ENCODE peak calls at places on chromosomes 7 and 10, in four cellular contexts. One of them, this sample, is unnamed.
A peak's percentile ranks its signal among the peaks of the same experiment; 100 is the strongest.

GRCh38 chr10:88216976-88217375 is 353.6 kb downstream of the PTEN start:
- DNase-seq in right lobe of liver: no peak
- DNase-seq in thoracic aorta: no peak
- DNase-seq in fibroblast of lung: no peak
- DNase-seq in this sample: no peak

GRCh38 chr10:122499491-122499941 is 38.2 kb downstream of the HTRA1 start:
- DNase-seq in right lobe of liver: no peak
- DNase-seq in thoracic aorta: no peak
- DNase-seq in fibroblast of lung: peak; percentile 44
- DNase-seq in this sample: no peak

GRCh38 chr7:99029481-99030144 is 114.3 kb downstream of the SMURF1 start:
- DNase-seq in right lobe of liver: no peak
- DNase-seq in thoracic aorta: no peak
- DNase-seq in fibroblast of lung: no peak
- DNase-seq in this sample: no peak

GRCh38 chr10:74841265-74841973 is 15.0 kb downstream of the KAT6B start:
- DNase-seq in right lobe of liver: no peak
- DNase-seq in thoracic aorta: no peak
- DNase-seq in fibroblast of lung: peak; percentile 44
- DNase-seq in this sample: no peak

GRCh38 chr7:28272461-28272877 is 91.9 kb upstream of the JAZF1 start:
- DNase-seq in right lobe of liver: peak; percentile 62
- DNase-seq in thoracic aorta: no peak
- DNase-seq in fibroblast of lung: peak; percentile 47
- DNase-seq in this sample: no peak

GRCh38 chr10:114623661-114624294 is 34.3 kb downstream of the ABLIM1 start:
- DNase-seq in right lobe of liver: no peak
- DNase-seq in thoracic aorta: no peak
- DNase-seq in fibroblast of lung: peak; percentile 95
- DNase-seq in this sample: no peak

GRCh38 chr7:125823538-125823937 is 893.9 kb upstream of the POT1 start:
- DNase-seq in right lobe of liver: no peak
- DNase-seq in thoracic aorta: no peak
- DNase-seq in fibroblast of lung: no peak
- DNase-seq in this sample: no peak

GRCh38 chr7:42151309-42151708 is 85.7 kb downstream of the GLI3 start:
- DNase-seq in right lobe of liver: no peak
- DNase-seq in thoracic aorta: no peak
- DNase-seq in fibroblast of lung: peak; percentile 16
- DNase-seq in this sample: no peak

GRCh38 chr10:34576789-34577188 is 238.3 kb downstream of the PARD3 start:
- DNase-seq in right lobe of liver: no peak
- DNase-seq in thoracic aorta: no peak
- DNase-seq in fibroblast of lung: peak; percentile 37
- DNase-seq in this sample: no peak

GRCh38 chr10:100348389-100348927 is 1.4 kb downstream of the SCD start:
- DNase-seq in right lobe of liver: no peak
- DNase-seq in thoracic aorta: no peak
- DNase-seq in fibroblast of lung: no peak
- DNase-seq in this sample: no peak

GRCh38 chr7:30430300-30430699 is 48.3 kb downstream of the NOD1 start:
- DNase-seq in right lobe of liver: no peak
- DNase-seq in thoracic aorta: no peak
- DNase-seq in fibroblast of lung: no peak
- DNase-seq in this sample: peak; percentile 11

GRCh38 chr7:138755331-138755747 is 42.5 kb upstream of the TMEM213 start:
- DNase-seq in right lobe of liver: no peak
- DNase-seq in thoracic aorta: no peak
- DNase-seq in fibroblast of lung: peak; percentile 58
- DNase-seq in this sample: no peak

GRCh38 chr10:117431160-117431559 is 55.9 kb upstream of the PDZD8 start:
- DNase-seq in right lobe of liver: no peak
- DNase-seq in thoracic aorta: no peak
- DNase-seq in fibroblast of lung: no peak
- DNase-seq in this sample: no peak

GRCh38 chr10:68074404-68074774 is 694 bp downstream of the HERC4 start:
- DNase-seq in right lobe of liver: no peak
- DNase-seq in thoracic aorta: no peak
- DNase-seq in fibroblast of lung: no peak
- DNase-seq in this sample: no peak

GRCh38 chr10:48455392-48456151 is 149.1 kb downstream of the MAPK8 start:
- DNase-seq in right lobe of liver: peak; percentile 33
- DNase-seq in thoracic aorta: no peak
- DNase-seq in fibroblast of lung: no peak
- DNase-seq in this sample: peak; percentile 52

GRCh38 chr7:120554960-120555571 is 282.1 kb downstream of the KCND2 start:
- DNase-seq in right lobe of liver: peak; percentile 43
- DNase-seq in thoracic aorta: no peak
- DNase-seq in fibroblast of lung: peak; percentile 44
- DNase-seq in this sample: no peak

GRCh38 chr10:28920091-28920490 is 242.8 kb downstream of the BAMBI start:
- DNase-seq in right lobe of liver: no peak
- DNase-seq in thoracic aorta: no peak
- DNase-seq in fibroblast of lung: no peak
- DNase-seq in this sample: no peak

GRCh38 chr7:95772298-95772770 is at the start of gene DYNC1I1:
- DNase-seq in right lobe of liver: peak; percentile 59
- DNase-seq in thoracic aorta: peak; percentile 9
- DNase-seq in fibroblast of lung: peak; percentile 69
- DNase-seq in this sample: peak; percentile 73

GRCh38 chr10:6669269-6669859 is 89.3 kb upstream of the PRKCQ start:
- DNase-seq in right lobe of liver: no peak
- DNase-seq in thoracic aorta: no peak
- DNase-seq in fibroblast of lung: peak; percentile 43
- DNase-seq in this sample: no peak

GRCh38 chr7:126702242-126703016 is 550.3 kb downstream of the GRM8 start:
- DNase-seq in right lobe of liver: no peak
- DNase-seq in thoracic aorta: no peak
- DNase-seq in fibroblast of lung: peak; percentile 89
- DNase-seq in this sample: no peak

GRCh38 chr10:27625452-27626345 is 119.9 kb downstream of the MKX start:
- DNase-seq in right lobe of liver: no peak
- DNase-seq in thoracic aorta: no peak
- DNase-seq in fibroblast of lung: no peak
- DNase-seq in this sample: no peak

GRCh38 chr7:119090851-119091250 is 866.3 kb downstream of the ANKRD7 start:
- DNase-seq in right lobe of liver: no peak
- DNase-seq in thoracic aorta: no peak
- DNase-seq in fibroblast of lung: no peak
- DNase-seq in this sample: no peak

GRCh38 chr7:24587853-24588252 is 14.6 kb downstream of the PALS2 start:
- DNase-seq in right lobe of liver: no peak
- DNase-seq in thoracic aorta: no peak
- DNase-seq in fibroblast of lung: no peak
- DNase-seq in this sample: no peak

GRCh38 chr10:126063353-126063791 is 167.0 kb downstream of the FANK1 start:
- DNase-seq in right lobe of liver: no peak
- DNase-seq in thoracic aorta: no peak
- DNase-seq in fibroblast of lung: peak; percentile 98
- DNase-seq in this sample: no peak

GRCh38 chr7:151275813-151276577 is 27.5 kb upstream of the SMARCD3 start:
- DNase-seq in right lobe of liver: peak; percentile 46
- DNase-seq in thoracic aorta: no peak
- DNase-seq in fibroblast of lung: no peak
- DNase-seq in this sample: no peak

GRCh38 chr7:19772323-19772722 is 1.1 kb downstream of the TMEM196 start:
- DNase-seq in right lobe of liver: no peak
- DNase-seq in thoracic aorta: no peak
- DNase-seq in fibroblast of lung: no peak
- DNase-seq in this sample: peak; percentile 17

GRCh38 chr10:30980951-30981616 is 50.6 kb downstream of the ZNF438 start:
- DNase-seq in right lobe of liver: peak; percentile 88
- DNase-seq in thoracic aorta: peak; percentile 62
- DNase-seq in fibroblast of lung: peak; percentile 72
- DNase-seq in this sample: no peak

GRCh38 chr7:141674201-141674671 is 27.7 kb downstream of the DENND11 start:
- DNase-seq in right lobe of liver: no peak
- DNase-seq in thoracic aorta: no peak
- DNase-seq in fibroblast of lung: peak; percentile 84
- DNase-seq in this sample: no peak

GRCh38 chr10:103982639-103983038 is 15.7 kb downstream of the SLK start:
- DNase-seq in right lobe of liver: no peak
- DNase-seq in thoracic aorta: no peak
- DNase-seq in fibroblast of lung: no peak
- DNase-seq in this sample: no peak
- TF ChIP-seq CTCF in right lobe of liver: peak; percentile 19
- TF ChIP-seq CTCF in thoracic aorta: no peak
- TF ChIP-seq CTCF in fibroblast of lung: no peak
- TF ChIP-seq CTCF in this sample: no peak

GRCh38 chr7:108204281-108204796 is 74.2 kb upstream of the LAMB4 start:
- DNase-seq in right lobe of liver: no peak
- DNase-seq in thoracic aorta: no peak
- DNase-seq in fibroblast of lung: no peak
- DNase-seq in this sample: no peak
- H3K36me3 ChIP-seq in right lobe of liver: no peaks in the 10 kb centered on the region
- H3K36me3 ChIP-seq in thoracic aorta: no peaks in the 10 kb centered on the region
- H3K36me3 ChIP-seq in fibroblast of lung: no peaks in the 10 kb centered on the region
- H3K36me3 ChIP-seq in this sample: no peaks in the 10 kb centered on the region

DNA sequence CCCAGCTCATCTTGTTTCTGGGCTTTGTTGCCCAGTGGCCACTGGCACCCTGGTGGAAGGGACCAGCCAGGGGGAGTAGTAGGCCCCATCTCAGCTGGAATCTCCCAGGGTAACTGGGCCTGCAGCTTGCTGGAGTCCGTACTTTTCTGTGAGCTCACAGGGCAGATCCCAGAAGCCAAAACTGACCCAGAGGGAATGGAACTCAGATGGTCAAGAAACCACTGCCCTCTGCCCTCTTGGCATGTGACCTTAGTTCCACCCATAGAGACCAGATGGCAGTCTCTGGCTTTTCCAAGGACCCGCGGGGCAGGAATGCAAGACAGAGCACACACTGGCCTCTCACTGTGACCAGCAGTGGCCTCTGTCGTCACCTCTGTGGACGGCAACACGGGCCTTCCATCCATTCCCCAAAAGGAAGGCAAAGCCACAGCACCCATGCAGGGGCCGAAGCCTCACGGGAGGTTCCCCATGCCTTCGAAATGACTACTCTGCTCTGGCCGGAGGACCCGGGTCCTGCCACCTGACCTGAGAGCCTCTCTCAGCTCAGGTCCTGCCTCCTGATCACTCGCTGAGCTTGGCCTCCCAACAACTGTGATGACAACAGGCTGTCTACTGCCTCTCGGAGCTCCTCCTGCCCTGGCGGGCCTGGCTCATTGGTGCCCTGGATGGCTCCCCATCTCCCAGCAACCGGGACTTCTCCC is 30.0 kb downstream of the MYL10 start:
- DNase-seq in right lobe of liver: no peak
- DNase-seq in thoracic aorta: no peak
- DNase-seq in fibroblast of lung: no peak
- DNase-seq in this sample: no peak
- TF ChIP-seq CTCF in right lobe of liver: no peak
- TF ChIP-seq CTCF in thoracic aorta: no peak
- TF ChIP-seq CTCF in fibroblast of lung: no peak
- TF ChIP-seq CTCF in this sample: no peak

DNA sequence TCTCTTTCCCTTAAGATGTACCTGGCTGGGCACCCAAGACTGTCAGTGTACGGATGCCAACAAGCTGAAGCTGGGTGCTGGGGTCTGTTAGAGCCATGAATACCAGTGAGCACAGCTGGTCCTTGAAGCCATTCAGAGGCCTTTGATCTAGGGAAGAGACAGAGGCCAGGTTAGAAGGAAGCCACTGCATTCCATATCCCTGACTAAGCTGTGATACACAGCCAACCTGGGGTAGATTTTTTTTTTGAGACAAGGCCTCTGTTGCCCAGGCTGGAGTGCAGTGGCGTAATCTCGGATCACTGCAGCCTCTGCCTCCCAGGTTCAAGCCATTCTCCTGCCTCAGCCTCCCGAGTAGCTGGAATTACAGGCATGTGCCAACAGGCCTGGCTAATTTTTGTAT is 20.8 kb downstream of the ZDHHC16 start:
- DNase-seq in right lobe of liver: no peak
- DNase-seq in thoracic aorta: no peak
- DNase-seq in fibroblast of lung: peak; percentile 62
- DNase-seq in this sample: no peak
- H3K36me3 ChIP-seq in right lobe of liver: peaks cover 51% of the 10 kb centered on the region
- H3K36me3 ChIP-seq in thoracic aorta: peaks cover 82% of the 10 kb centered on the region
- H3K36me3 ChIP-seq in fibroblast of lung: peaks cover 30% of the 10 kb centered on the region
- H3K36me3 ChIP-seq in this sample: peaks cover 64% of the 10 kb centered on the region

GRCh38 chr10:19663344-19663743 is 152.9 kb upstream of the PLXDC2 start:
- DNase-seq in right lobe of liver: no peak
- DNase-seq in thoracic aorta: no peak
- DNase-seq in fibroblast of lung: no peak
- DNase-seq in this sample: no peak
- TF ChIP-seq CTCF in right lobe of liver: no peak
- TF ChIP-seq CTCF in thoracic aorta: no peak
- TF ChIP-seq CTCF in fibroblast of lung: no peak
- TF ChIP-seq CTCF in this sample: no peak

DNA sequence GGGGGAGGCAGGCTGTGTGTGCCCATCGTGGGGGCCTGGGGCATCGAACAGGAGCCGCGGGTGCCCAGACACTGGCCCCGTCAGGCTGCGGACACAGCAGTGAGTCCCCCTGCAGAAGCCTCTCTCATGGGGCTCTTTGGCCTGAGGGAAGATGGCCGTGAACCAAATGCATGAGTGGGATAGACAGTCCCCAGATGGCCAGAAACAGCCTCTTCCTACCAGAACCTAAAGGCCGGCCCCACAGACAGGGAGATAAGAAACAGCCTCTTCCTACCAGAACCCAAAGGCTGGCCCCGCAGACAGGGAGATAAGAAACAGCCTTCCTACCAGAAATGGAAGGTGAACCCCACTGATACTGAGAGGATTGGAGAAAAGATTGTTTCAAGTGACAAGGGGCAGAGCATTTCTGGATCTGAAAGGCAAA is 16.6 kb downstream of the IDI2 start:
- DNase-seq in right lobe of liver: no peak
- DNase-seq in thoracic aorta: no peak
- DNase-seq in fibroblast of lung: no peak
- DNase-seq in this sample: no peak
- H3K36me3 ChIP-seq in right lobe of liver: peaks cover 70% of the 10 kb centered on the region
- H3K36me3 ChIP-seq in thoracic aorta: peaks cover 82% of the 10 kb centered on the region
- H3K36me3 ChIP-seq in fibroblast of lung: peaks cover 33% of the 10 kb centered on the region
- H3K36me3 ChIP-seq in this sample: peaks cover 9% of the 10 kb centered on the region

GRCh38 chr10:104301907-104302690 is 33.1 kb downstream of the GSTO2 start:
- DNase-seq in right lobe of liver: no peak
- DNase-seq in thoracic aorta: no peak
- DNase-seq in fibroblast of lung: no peak
- DNase-seq in this sample: no peak
- TF ChIP-seq CTCF in right lobe of liver: no peak
- TF ChIP-seq CTCF in thoracic aorta: no peak
- TF ChIP-seq CTCF in fibroblast of lung: no peak
- TF ChIP-seq CTCF in this sample: no peak

GRCh38 chr7:124818807-124819206 is 53.2 kb upstream of the GPR37 start:
- DNase-seq in right lobe of liver: no peak
- DNase-seq in thoracic aorta: no peak
- DNase-seq in fibroblast of lung: no peak
- DNase-seq in this sample: no peak
- H3K36me3 ChIP-seq in right lobe of liver: no peaks in the 10 kb centered on the region
- H3K36me3 ChIP-seq in thoracic aorta: peaks cover 3% of the 10 kb centered on the region
- H3K36me3 ChIP-seq in fibroblast of lung: peaks cover 1% of the 10 kb centered on the region
- H3K36me3 ChIP-seq in this sample: peaks cover 3% of the 10 kb centered on the region

DNA sequence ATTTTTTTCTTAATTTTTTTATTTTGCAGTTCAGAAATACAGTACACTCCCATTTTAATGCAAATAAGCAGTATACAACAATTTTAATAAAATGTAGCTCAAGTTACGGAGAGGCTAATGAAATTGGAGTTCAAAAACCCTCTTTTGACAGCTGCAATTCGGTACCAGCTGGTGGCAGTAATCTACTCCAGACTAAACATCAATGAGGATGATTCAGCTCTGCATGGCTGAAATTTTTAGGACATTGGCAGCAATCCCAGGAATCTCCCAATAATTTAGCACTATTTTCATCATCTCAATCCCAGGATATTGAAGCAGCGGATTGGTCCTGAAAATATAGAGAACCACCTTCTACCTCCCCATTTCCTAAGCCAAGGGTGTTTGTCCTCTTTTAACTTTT is 278.8 kb downstream of the CACNA2D1 start:
- DNase-seq in right lobe of liver: no peak
- DNase-seq in thoracic aorta: no peak
- DNase-seq in fibroblast of lung: peak; percentile 79
- DNase-seq in this sample: no peak
- TF ChIP-seq CTCF in right lobe of liver: peak; percentile 10
- TF ChIP-seq CTCF in thoracic aorta: no peak
- TF ChIP-seq CTCF in fibroblast of lung: peak; percentile 34
- TF ChIP-seq CTCF in this sample: no peak

This sample was measured in pancreas.